ENCODE peak calls at places on chromosomes 7 and 10, in six cellular contexts. W is SK-N-SH, R is stomach, H is H1, J is suprapubic skin, F is transverse colon. Y is an unnamed sample. For H3K4me1, the result is how much of the 10 kb centered on the place peaks cover.

GRCh38 chr10:13712799-13713581 is 126.2 kb downstream of the PRPF18 start:
- DNase-seq in W (no peak), R (peak), H (no peak), J (peak), F (peak), Y (no peak)

GRCh38 chr7:31073486-31074383 is 21.6 kb downstream of the ADCYAP1R1 start:
- DNase-seq in W (no peak), R (no peak), H (no peak), J (no peak), F (no peak), Y (no peak)

GRCh38 chr7:114508096-114508495 is 93.5 kb downstream of the FOXP2 start:
- DNase-seq in W (no peak), R (no peak), H (no peak), J (no peak), F (no peak), Y (no peak)

GRCh38 chr10:133324198-133324792 is 12.4 kb downstream of the CALY start:
- DNase-seq in W (peak), R (peak), H (peak), J (no peak), F (peak), Y (no peak)

GRCh38 chr7:100895956-100896742 is 461 bp upstream of the ACHE start:
- DNase-seq in W (peak), R (peak), H (peak), J (peak), F (peak), Y (no peak)

GRCh38 chr7:30984359-30985107 is 20.8 kb downstream of the GHRHR start:
- DNase-seq in W (no peak), R (peak), H (peak), J (no peak), F (no peak), Y (no peak)

GRCh38 chr10:91007656-91008055 is 86.8 kb upstream of the ANKRD1 start:
- DNase-seq in W (no peak), R (no peak), H (no peak), J (no peak), F (no peak), Y (no peak)

GRCh38 chr10:104021246-104021645 is 54.3 kb downstream of the SLK start:
- DNase-seq in W (no peak), R (no peak), H (no peak), J (no peak), F (no peak), Y (no peak)

GRCh38 chr10:110416776-110417732 is 80.7 kb upstream of the DUSP5 start:
- DNase-seq in W (no peak), R (peak), H (no peak), J (no peak), F (peak), Y (no peak)

GRCh38 chr7:140003913-140004382 is 58.8 kb downstream of the PARP12 start:
- DNase-seq in W (peak), R (peak), H (peak), J (no peak), F (peak), Y (no peak)

GRCh38 chr10:75137533-75138438 is 26.3 kb downstream of the SAMD8 start:
- DNase-seq in W (peak), R (no peak), H (no peak), J (no peak), F (no peak), Y (no peak)

GRCh38 chr7:25037325-25037724 is 57.3 kb upstream of the OSBPL3 start:
- DNase-seq in W (no peak), R (no peak), H (peak), J (no peak), F (no peak), Y (no peak)

GRCh38 chr10:129761573-129761972 is 202.5 kb downstream of the EBF3 start:
- DNase-seq in W (no peak), R (peak), H (peak), J (peak), F (no peak), Y (peak)

GRCh38 chr10:102384606-102385429 is 10.7 kb upstream of the NFKB2 start:
- DNase-seq in W (no peak), R (peak), H (no peak), J (no peak), F (no peak), Y (no peak)

GRCh38 chr7:27171636-27172387 is 2.3 kb downstream of the HOXA10 start:
- DNase-seq in W (no peak), R (no peak), H (peak), J (peak), F (peak), Y (no peak)

GRCh38 chr7:76257973-76258372 is 44.5 kb upstream of the HSPB1 start:
- DNase-seq in W (peak), R (no peak), H (no peak), J (no peak), F (no peak), Y (no peak)

GRCh38 chr10:95290801-95291633 is at the start of gene PDLIM1:
- DNase-seq in W (peak), R (peak), H (peak), J (peak), F (peak), Y (no peak)

GRCh38 chr7:29486191-29486700 is 77.4 kb upstream of the PRR15 start:
- DNase-seq in W (no peak), R (no peak), H (no peak), J (no peak), F (no peak), Y (no peak)

GRCh38 chr7:51187941-51188340 is 128.7 kb downstream of the COBL start:
- DNase-seq in W (peak), R (no peak), H (peak), J (no peak), F (no peak), Y (no peak)

GRCh38 chr10:124510536-124511158 is 49.0 kb downstream of the LHPP start:
- DNase-seq in W (no peak), R (no peak), H (no peak), J (no peak), F (no peak), Y (no peak)

GRCh38 chr7:31327071-31327470 is 13.5 kb downstream of the NEUROD6 start:
- DNase-seq in W (no peak), R (no peak), H (no peak), J (no peak), F (no peak), Y (no peak)

GRCh38 chr10:5666324-5667220 is at the start of gene ASB13:
- DNase-seq in W (peak), R (peak), H (peak), J (no peak), F (peak), Y (peak)

GRCh38 chr10:97647556-97647955 is 7.1 kb downstream of the PI4K2A start:
- DNase-seq in W (no peak), R (no peak), H (no peak), J (no peak), F (no peak), Y (no peak)

GRCh38 chr7:103735377-103735776 is 254.1 kb downstream of the RELN start:
- DNase-seq in W (no peak), R (no peak), H (no peak), J (no peak), F (no peak), Y (no peak)

GRCh38 chr10:132121511-132121830 is 55.7 kb downstream of the JAKMIP3 start:
- DNase-seq in W (no peak), R (no peak), H (no peak), J (no peak), F (no peak), Y (no peak)

GRCh38 chr7:159121068-159121467 is 23.6 kb downstream of the VIPR2 start:
- DNase-seq in W (no peak), R (no peak), H (no peak), J (no peak), F (no peak), Y (no peak)

GRCh38 chr7:159120540-159120919 is 24.1 kb downstream of the VIPR2 start:
- DNase-seq in W (no peak), R (no peak), H (no peak), J (no peak), F (no peak), Y (no peak)

GRCh38 chr7:159122276-159122675 is 22.4 kb downstream of the VIPR2 start:
- DNase-seq in W (no peak), R (no peak), H (no peak), J (no peak), F (no peak), Y (no peak)

GRCh38 chr7:159119851-159120539 is 24.7 kb downstream of the VIPR2 start:
- DNase-seq in W (no peak), R (no peak), H (no peak), J (no peak), F (no peak), Y (no peak)

GRCh38 chr7:159121476-159121875 is 23.2 kb downstream of the VIPR2 start:
- DNase-seq in W (no peak), R (no peak), H (no peak), J (no peak), F (no peak), Y (no peak)
- H3K4me1 ChIP-seq in W (under half), R (under half), H (under half), J (under half), F (under half), Y (under half)

GRCh38 chr7:36115448-36116321 is 37.4 kb upstream of the EEPD1 start:
- DNase-seq in W (peak), R (peak), H (no peak), J (peak), F (peak), Y (no peak)
- TF ChIP-seq POLR2AphosphoS5 in W (peak), R (no peak), H (no peak), J (no peak), F (peak), Y (no peak)

DNA sequence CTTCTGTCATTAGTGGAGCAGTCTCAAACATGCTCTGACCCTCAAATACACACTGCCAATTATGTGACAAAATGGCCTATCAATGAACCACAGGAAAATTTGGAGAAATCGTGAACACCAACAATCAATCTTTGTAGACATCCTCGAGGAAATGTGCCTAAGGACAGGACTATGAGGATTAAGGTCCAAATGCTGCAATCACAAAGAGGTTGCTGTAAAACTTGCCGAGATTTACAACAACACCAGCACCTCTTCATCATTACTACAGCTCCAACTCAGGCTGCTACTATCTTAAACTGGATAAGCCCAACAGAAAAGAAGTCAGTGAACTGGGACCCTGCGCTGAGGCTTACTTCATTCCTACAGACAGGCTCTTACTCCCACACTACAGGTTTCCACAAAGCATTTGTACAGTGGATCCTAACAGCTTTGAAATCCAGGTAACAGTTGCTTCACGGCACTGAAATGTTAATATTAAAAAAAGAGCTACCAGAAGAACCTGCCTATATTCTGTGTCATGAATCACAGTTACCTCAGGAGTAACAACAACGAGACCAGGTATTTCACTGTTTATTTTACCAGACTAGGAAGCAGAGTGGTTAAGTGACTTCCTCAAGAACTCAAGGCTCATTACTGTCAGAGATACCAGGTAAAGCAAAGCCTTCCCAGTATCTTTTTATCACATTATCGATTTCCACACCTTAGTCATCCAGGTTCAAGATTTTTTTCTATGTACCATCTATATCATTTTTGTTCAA is 23.9 kb downstream of the CACUL1 start:
- DNase-seq in W (no peak), R (no peak), H (no peak), J (no peak), F (peak), Y (no peak)
- H3K4me1 ChIP-seq in W (under half), R (half or more), H (under half), J (half or more), F (under half), Y (half or more)

DNA sequence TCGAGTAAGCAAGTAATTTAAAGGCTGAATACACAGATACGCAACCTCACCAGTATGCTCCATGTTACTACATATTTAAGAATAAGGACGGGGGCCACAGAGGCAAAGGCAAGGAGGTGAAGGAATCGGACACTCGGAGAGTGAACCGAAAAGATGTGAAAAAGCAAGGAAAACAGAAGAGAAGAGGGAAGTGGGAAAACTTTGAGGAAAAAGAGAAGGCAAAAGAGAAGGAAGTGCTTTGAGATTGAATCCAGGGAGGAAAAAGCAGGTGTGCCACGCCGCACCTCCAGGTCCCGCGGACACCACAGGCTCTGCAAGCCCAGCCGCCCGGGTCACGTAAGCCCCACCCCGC is 367 bp upstream of the AVL9 start:
- DNase-seq in W (no peak), R (no peak), H (no peak), J (no peak), F (no peak), Y (no peak)
- TF ChIP-seq POLR2AphosphoS5 in W (peak), R (no peak), H (peak), J (no peak), F (no peak), Y (no peak)